ENCODE peak calls at places on chromosomes 16 and 17, in ten cellular contexts. T, B, P, Q, U, Y, K, A, E and F are unnamed samples.

GRCh38 chr17:21418446-21419298 is 42.5 kb downstream of the KCNJ12 start:
- DNase-seq in B (no peak), A (no peak), U (peak; percentile 24), E (peak; percentile 14), P (no peak), Y (no peak), T (no peak), Q (no peak), K (no peak), F (no peak)

GRCh38 chr17:8785547-8786412 is 13.4 kb downstream of the MFSD6L start:
- DNase-seq in Q (peak; percentile 88), Y (peak; percentile 81), A (peak; percentile 40), B (peak; percentile 22), P (peak; percentile 61), U (peak; percentile 80), T (peak; percentile 75), K (peak; percentile 81), E (peak; percentile 78), F (peak; percentile 36)

GRCh38 chr16:85992779-85993178 is 93.8 kb downstream of the IRF8 start:
- DNase-seq in Q (no peak), E (no peak), U (no peak), K (no peak), P (no peak), B (no peak), Y (no peak), T (no peak), A (no peak), F (no peak)

GRCh38 chr17:3965123-3965800 is 1.0 kb upstream of the ATP2A3 start:
- DNase-seq in T (peak; percentile 38), B (peak; percentile 32), K (no peak), Q (peak; percentile 66), E (peak; percentile 81), P (no peak), A (peak; percentile 83), U (peak; percentile 72), Y (peak; percentile 15), F (peak; percentile 80)

GRCh38 chr17:5883775-5884665 is 186.2 kb upstream of the WSCD1 start:
- DNase-seq in U (no peak), A (no peak), T (no peak), K (no peak), B (no peak), E (no peak), Y (no peak), P (no peak), Q (no peak), F (peak; percentile 32)

GRCh38 chr17:4986403-4986802 is 1.1 kb downstream of the CAMTA2 start:
- DNase-seq in Y (no peak), P (no peak), A (no peak), K (no peak), E (no peak), T (peak; percentile 44), Q (no peak), B (no peak), U (no peak), F (no peak)

GRCh38 chr16:88686439-88687253 is at the start of gene SNAI3:
- DNase-seq in Q (peak; percentile 69), U (peak; percentile 92), Y (no peak), T (peak; percentile 51), E (peak; percentile 90), K (peak; percentile 84), A (peak; percentile 95), P (no peak), B (no peak), F (peak; percentile 82)

GRCh38 chr16:85437161-85438052 is 175.7 kb upstream of the GSE1 start:
- DNase-seq in Y (peak; percentile 17), A (no peak), T (peak; percentile 50), P (no peak), E (no peak), U (no peak), Q (peak; percentile 54), B (no peak), K (peak; percentile 76), F (peak; percentile 61)

GRCh38 chr17:7586673-7587419 is 3.0 kb downstream of the SOX15 start:
- DNase-seq in B (no peak), Y (no peak), P (no peak), U (peak; percentile 40), E (no peak), Q (no peak), T (no peak), A (no peak), K (no peak), F (no peak)

GRCh38 chr16:9053006-9053601 is 38.3 kb upstream of the HAPSTR1 start:
- DNase-seq in K (no peak), B (no peak), A (no peak), P (peak; percentile 97), E (peak; percentile 50), Y (peak; percentile 73), U (peak; percentile 87), T (peak; percentile 83), Q (peak; percentile 33), F (no peak)

GRCh38 chr17:45305532-45306087 is 11.2 kb downstream of the MAP3K14 start:
- DNase-seq in B (no peak), Y (no peak), U (no peak), T (peak; percentile 52), Q (no peak), K (no peak), P (no peak), E (no peak), A (no peak), F (no peak)

GRCh38 chr16:86714166-86714565 is 135.8 kb downstream of the FOXL1 start:
- DNase-seq in K (no peak), Q (no peak), E (no peak), P (no peak), A (no peak), B (no peak), U (peak; percentile 34), T (no peak), Y (peak; percentile 33), F (no peak)

GRCh38 chr16:987846-988245 is 6.3 kb downstream of the SOX8 start:
- DNase-seq in Y (no peak), P (no peak), A (no peak), T (no peak), E (no peak), B (no peak), K (no peak), U (no peak), Q (no peak), F (no peak)

GRCh38 chr16:4865231-4865860 is 18.1 kb downstream of the UBN1 start:
- DNase-seq in P (no peak), A (no peak), E (no peak), Q (no peak), T (no peak), K (no peak), U (no peak), Y (no peak), B (no peak), F (no peak)

GRCh38 chr16:51153275-51153991 is 2.4 kb upstream of the SALL1 start:
- DNase-seq in B (no peak), E (peak; percentile 3), Y (peak; percentile 33), U (peak; percentile 52), P (no peak), Q (no peak), K (no peak), T (no peak), A (no peak), F (no peak)

GRCh38 chr17:78133971-78134898 is 3.7 kb downstream of the TMC8 start:
- DNase-seq in U (peak; percentile 50), P (peak; percentile 73), A (no peak), Y (no peak), B (no peak), E (peak; percentile 83), Q (no peak), T (peak; percentile 38), K (no peak), F (peak; percentile 63)

GRCh38 chr17:8079291-8080207 is 8.0 kb downstream of the ALOX12B start:
- DNase-seq in Q (peak; percentile 49), B (peak; percentile 47), K (peak; percentile 82), T (peak; percentile 54), U (peak; percentile 81), A (peak; percentile 95), E (peak; percentile 87), P (no peak), Y (peak; percentile 37), F (peak; percentile 80)

GRCh38 chr16:392450-393027 is 4.5 kb upstream of the NME4 start:
- DNase-seq in B (no peak), T (no peak), Q (no peak), P (no peak), A (no peak), Y (no peak), U (no peak), K (no peak), E (peak; percentile 50), F (no peak)

GRCh38 chr16:66728117-66728787 is 23.2 kb downstream of the DYNC1LI2 start:
- DNase-seq in E (no peak), K (no peak), Q (no peak), Y (peak; percentile 84), U (peak; percentile 61), T (peak; percentile 86), A (peak; percentile 31), B (no peak), P (no peak), F (peak; percentile 37)

GRCh38 chr16:59527206-59527997 is 793.3 kb upstream of the GOT2 start:
- DNase-seq in Y (no peak), P (no peak), A (no peak), Q (no peak), U (no peak), E (no peak), T (peak; percentile 4), B (no peak), K (no peak), F (no peak)

GRCh38 chr17:61335845-61336655 is 63.6 kb upstream of the TBX2 start:
- DNase-seq in K (no peak), A (no peak), Q (no peak), Y (peak; percentile 78), T (no peak), U (no peak), P (no peak), E (no peak), B (no peak), F (peak; percentile 95)

GRCh38 chr17:64488301-64488700 is 8.6 kb downstream of the POLG2 start:
- DNase-seq in A (no peak), K (no peak), U (no peak), P (no peak), Q (no peak), E (no peak), B (no peak), Y (no peak), T (no peak), F (no peak)

GRCh38 chr17:35315283-35315682 is 58.1 kb downstream of the SLFN11 start:
- DNase-seq in K (no peak), Y (peak; percentile 95), T (peak; percentile 89), A (no peak), B (no peak), Q (no peak), P (no peak), E (no peak), U (no peak), F (no peak)

GRCh38 chr16:1706386-1707192 is 594 bp downstream of the MAPK8IP3 start:
- DNase-seq in A (peak; percentile 68), Q (no peak), Y (peak; percentile 40), E (peak; percentile 63), B (no peak), P (no peak), K (peak; percentile 70), T (peak; percentile 34), U (peak; percentile 24), F (peak; percentile 33)

GRCh38 chr17:29178750-29179231 is 1.4 kb downstream of the MYO18A start:
- DNase-seq in K (no peak), Y (no peak), U (no peak), A (no peak), P (no peak), B (no peak), T (no peak), E (no peak), Q (no peak), F (no peak)

GRCh38 chr17:65173284-65173793 is 36.2 kb downstream of the RGS9 start:
- DNase-seq in P (no peak), Y (peak; percentile 21), E (peak; percentile 78), A (no peak), T (peak; percentile 84), Q (no peak), K (no peak), U (peak; percentile 52), B (peak; percentile 15), F (peak; percentile 25)

GRCh38 chr17:38908676-38909181 is 16.7 kb upstream of the LASP1NB start:
- DNase-seq in K (peak; percentile 64), T (peak; percentile 32), U (no peak), Q (no peak), Y (no peak), P (no peak), A (no peak), E (no peak), B (no peak), F (no peak)

GRCh38 chr17:73396429-73397277 is 84.9 kb upstream of the CDC42EP4 start:
- DNase-seq in U (no peak), B (no peak), Q (no peak), A (no peak), T (no peak), Y (no peak), P (no peak), K (no peak), E (no peak), F (peak; percentile 46)